ENCODE peak calls at places on chromosomes 16 and 17, in four cellular contexts. One of them, this sample, is unnamed.

GRCh38 chr16:46658925-46659324 is 30.1 kb downstream of the VPS35 start:
- DNase-seq in H1: no peak
- DNase-seq in stomach: no peak
- DNase-seq in ovary: no peak
- DNase-seq in this sample: no peak

GRCh38 chr16:50653056-50653455 is 28.1 kb downstream of the SNX20 start:
- DNase-seq in H1: no peak
- DNase-seq in stomach: no peak
- DNase-seq in ovary: no peak
- DNase-seq in this sample: no peak

GRCh38 chr16:24698314-24698713 is 31.1 kb upstream of the TNRC6A start:
- DNase-seq in H1: no peak
- DNase-seq in stomach: no peak
- DNase-seq in ovary: no peak
- DNase-seq in this sample: no peak

GRCh38 chr16:66908762-66909559 is 9.7 kb downstream of the CDH16 start:
- DNase-seq in H1: no peak
- DNase-seq in stomach: no peak
- DNase-seq in ovary: no peak
- DNase-seq in this sample: no peak

GRCh38 chr17:55737976-55738501 is 12.8 kb upstream of the PCTP start:
- DNase-seq in H1: no peak
- DNase-seq in stomach: no peak
- DNase-seq in ovary: no peak
- DNase-seq in this sample: no peak

GRCh38 chr17:67491009-67491677 is 114.1 kb downstream of the PITPNC1 start:
- DNase-seq in H1: no peak
- DNase-seq in stomach: peak; percentile 67
- DNase-seq in ovary: peak; percentile 88
- DNase-seq in this sample: peak; percentile 98

GRCh38 chr17:77227461-77228223 is 86.9 kb downstream of the SEC14L1 start:
- DNase-seq in H1: no peak
- DNase-seq in stomach: no peak
- DNase-seq in ovary: no peak
- DNase-seq in this sample: no peak

GRCh38 chr17:81002409-81003361 is 11.0 kb downstream of the CHMP6 start:
- DNase-seq in H1: no peak
- DNase-seq in stomach: peak; percentile 72
- DNase-seq in ovary: peak; percentile 78
- DNase-seq in this sample: peak; percentile 86

GRCh38 chr16:59964232-59964924 is 1230.3 kb upstream of the GOT2 start:
- DNase-seq in H1: no peak
- DNase-seq in stomach: no peak
- DNase-seq in ovary: no peak
- DNase-seq in this sample: no peak

GRCh38 chr17:36870618-36871002 is 66.7 kb upstream of the LHX1 start:
- DNase-seq in H1: no peak
- DNase-seq in stomach: no peak
- DNase-seq in ovary: no peak
- DNase-seq in this sample: no peak

GRCh38 chr16:84234656-84235285 is 5.0 kb downstream of the KCNG4 start:
- DNase-seq in H1: no peak
- DNase-seq in stomach: no peak
- DNase-seq in ovary: no peak
- DNase-seq in this sample: no peak

GRCh38 chr17:75996665-75997590 is 3.7 kb upstream of the CDK3 start:
- DNase-seq in H1: no peak
- DNase-seq in stomach: peak; percentile 63
- DNase-seq in ovary: no peak
- DNase-seq in this sample: peak; percentile 68

GRCh38 chr16:22815863-22816262 is 1.9 kb downstream of the HS3ST2 start:
- DNase-seq in H1: no peak
- DNase-seq in stomach: no peak
- DNase-seq in ovary: no peak
- DNase-seq in this sample: no peak

GRCh38 chr16:25155553-25156460 is 44.3 kb downstream of the LCMT1 start:
- DNase-seq in H1: no peak
- DNase-seq in stomach: no peak
- DNase-seq in ovary: no peak
- DNase-seq in this sample: no peak

GRCh38 chr16:84283314-84284167 is 11.1 kb upstream of the WFDC1 start:
- DNase-seq in H1: no peak
- DNase-seq in stomach: no peak
- DNase-seq in ovary: no peak
- DNase-seq in this sample: no peak

GRCh38 chr17:44794699-44795413 is 35.2 kb downstream of the GJC1 start:
- DNase-seq in H1: no peak
- DNase-seq in stomach: no peak
- DNase-seq in ovary: no peak
- DNase-seq in this sample: peak; percentile 61

GRCh38 chr16:84965428-84966149 is 45.7 kb downstream of the ZDHHC7 start:
- DNase-seq in H1: no peak
- DNase-seq in stomach: no peak
- DNase-seq in ovary: no peak
- DNase-seq in this sample: no peak

GRCh38 chr16:23563186-23563585 is 5.7 kb downstream of the UBFD1 start:
- DNase-seq in H1: no peak
- DNase-seq in stomach: no peak
- DNase-seq in ovary: no peak
- DNase-seq in this sample: no peak

GRCh38 chr16:66996324-66996982 is 8.1 kb downstream of the CES4A start:
- DNase-seq in H1: no peak
- DNase-seq in stomach: peak; percentile 49
- DNase-seq in ovary: peak; percentile 84
- DNase-seq in this sample: peak; percentile 89

GRCh38 chr17:68427575-68427974 is 29.7 kb downstream of the WIPI1 start:
- DNase-seq in H1: no peak
- DNase-seq in stomach: no peak
- DNase-seq in ovary: no peak
- DNase-seq in this sample: no peak

GRCh38 chr16:27461483-27462171 is 59.7 kb downstream of the IL21R start:
- DNase-seq in H1: no peak
- DNase-seq in stomach: no peak
- DNase-seq in ovary: no peak
- DNase-seq in this sample: no peak

DNA sequence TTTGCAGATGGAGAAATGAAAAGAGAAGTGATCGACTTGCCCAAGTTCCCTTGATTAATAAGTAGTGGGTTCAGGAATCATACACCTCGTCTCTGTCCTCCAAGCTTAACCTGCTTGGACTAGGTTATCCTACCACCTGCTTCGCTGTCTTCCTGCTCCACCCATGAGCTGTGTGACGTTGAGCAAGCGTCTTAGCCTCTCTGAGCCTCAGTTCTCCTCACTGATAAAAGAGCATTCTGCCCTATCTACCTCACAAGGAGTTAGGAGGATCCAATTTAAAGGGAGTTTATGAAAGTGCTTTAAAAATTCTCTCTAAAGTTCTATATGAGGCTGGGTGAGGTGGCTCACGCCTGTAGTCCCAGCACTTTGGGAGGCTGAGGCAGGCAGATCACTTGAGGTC is 9.5 kb upstream of the BHLHA9 start:
- DNase-seq in H1: no peak
- DNase-seq in stomach: no peak
- DNase-seq in ovary: no peak
- DNase-seq in this sample: no peak
- H3K27me3 ChIP-seq in H1: peaks cover 24% of the 10 kb centered on the region
- H3K27me3 ChIP-seq in stomach: no peaks in the 10 kb centered on the region
- H3K27me3 ChIP-seq in ovary: no peaks in the 10 kb centered on the region
- H3K27me3 ChIP-seq in this sample: no peaks in the 10 kb centered on the region

GRCh38 chr16:59440-60059 is 5.9 kb downstream of the SNRNP25 start:
- DNase-seq in H1: no peak
- DNase-seq in stomach: no peak
- DNase-seq in ovary: no peak
- DNase-seq in this sample: no peak

GRCh38 chr16:58491-59439 is 5.1 kb downstream of the SNRNP25 start:
- DNase-seq in H1: no peak
- DNase-seq in stomach: no peak
- DNase-seq in ovary: no peak
- DNase-seq in this sample: no peak

GRCh38 chr16:55571-56136 is 2.0 kb downstream of the SNRNP25 start:
- DNase-seq in H1: no peak
- DNase-seq in stomach: no peak
- DNase-seq in ovary: no peak
- DNase-seq in this sample: no peak

GRCh38 chr16:56231-56927 is 2.8 kb downstream of the SNRNP25 start:
- DNase-seq in H1: no peak
- DNase-seq in stomach: no peak
- DNase-seq in ovary: no peak
- DNase-seq in this sample: no peak

GRCh38 chr16:57711-58110 is 4.1 kb downstream of the SNRNP25 start:
- DNase-seq in H1: no peak
- DNase-seq in stomach: no peak
- DNase-seq in ovary: no peak
- DNase-seq in this sample: no peak
- H3K36me3 ChIP-seq in H1: peaks cover 38% of the 10 kb centered on the region
- H3K36me3 ChIP-seq in stomach: peaks cover 61% of the 10 kb centered on the region
- H3K36me3 ChIP-seq in ovary: no peaks in the 10 kb centered on the region
- H3K36me3 ChIP-seq in this sample: peaks cover 75% of the 10 kb centered on the region

DNA sequence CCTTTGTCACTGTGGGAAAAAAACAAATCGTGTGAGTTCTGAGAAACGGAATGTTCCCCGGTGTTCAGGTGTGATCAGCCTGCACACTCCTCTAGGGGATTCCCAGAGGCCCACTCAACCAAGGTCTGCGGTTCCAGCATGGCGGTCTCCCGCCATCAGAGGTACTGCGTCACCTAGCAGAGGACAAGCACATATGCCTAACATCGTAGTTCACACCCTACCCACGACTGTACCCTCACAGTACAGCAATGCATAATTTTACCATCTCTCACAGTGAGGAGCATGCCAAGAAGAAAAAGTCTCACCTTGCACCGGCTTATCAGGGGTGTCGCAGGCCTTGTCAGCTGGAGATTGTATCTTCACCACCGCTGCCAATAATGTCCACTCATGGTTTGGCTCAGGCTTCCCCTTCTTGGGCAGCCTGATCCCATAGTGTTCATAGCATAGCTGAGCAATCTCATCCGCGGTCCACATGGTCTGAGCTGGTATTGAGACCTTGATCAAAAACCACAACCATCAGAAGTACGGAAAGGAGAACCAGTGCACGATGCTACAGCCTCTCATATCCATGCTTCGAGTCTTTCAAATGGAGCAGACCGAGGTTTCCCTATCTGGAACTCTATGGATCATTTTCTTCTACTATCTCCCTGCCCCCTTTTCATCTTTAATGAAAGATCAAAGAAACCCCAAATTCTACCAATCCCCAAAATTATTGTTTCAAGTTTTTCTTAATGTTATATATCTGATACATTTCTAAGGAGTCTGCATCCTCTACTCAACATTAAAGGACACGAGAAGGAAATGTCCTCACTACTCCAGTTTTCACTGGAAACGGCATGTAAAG is 2.5 kb downstream of the ADAT1 start:
- DNase-seq in H1: no peak
- DNase-seq in stomach: peak; percentile 34
- DNase-seq in ovary: no peak
- DNase-seq in this sample: no peak
- TF ChIP-seq EP300 in H1: no peak
- TF ChIP-seq EP300 in stomach: no peak
- TF ChIP-seq EP300 in ovary: no peak
- TF ChIP-seq EP300 in this sample: no peak

GRCh38 chr16:79069118-79069517 is 531.4 kb downstream of the MAF start:
- DNase-seq in H1: no peak
- DNase-seq in stomach: no peak
- DNase-seq in ovary: peak; percentile 36
- DNase-seq in this sample: no peak

GRCh38 chr16:79066621-79067020 is 533.9 kb downstream of the MAF start:
- DNase-seq in H1: no peak
- DNase-seq in stomach: peak; percentile 50
- DNase-seq in ovary: no peak
- DNase-seq in this sample: no peak

GRCh38 chr16:79069634-79070033 is 530.9 kb downstream of the MAF start:
- DNase-seq in H1: no peak
- DNase-seq in stomach: no peak
- DNase-seq in ovary: no peak
- DNase-seq in this sample: no peak

GRCh38 chr16:79064259-79064658 is 536.3 kb downstream of the MAF start:
- DNase-seq in H1: no peak
- DNase-seq in stomach: no peak
- DNase-seq in ovary: no peak
- DNase-seq in this sample: no peak

GRCh38 chr16:79067600-79067999 is 532.9 kb downstream of the MAF start:
- DNase-seq in H1: no peak
- DNase-seq in stomach: no peak
- DNase-seq in ovary: no peak
- DNase-seq in this sample: no peak
- H3K27me3 ChIP-seq in H1: no peaks in the 10 kb centered on the region
- H3K27me3 ChIP-seq in stomach: no peaks in the 10 kb centered on the region
- H3K27me3 ChIP-seq in ovary: no peaks in the 10 kb centered on the region
- H3K27me3 ChIP-seq in this sample: no peaks in the 10 kb centered on the region

GRCh38 chr17:7910281-7910680 is 5.8 kb downstream of the RNF227 start:
- DNase-seq in H1: no peak
- DNase-seq in stomach: no peak
- DNase-seq in ovary: no peak
- DNase-seq in this sample: no peak
- H3K36me3 ChIP-seq in H1: no peaks in the 10 kb centered on the region
- H3K36me3 ChIP-seq in stomach: peaks cover 41% of the 10 kb centered on the region
- H3K36me3 ChIP-seq in ovary: no peaks in the 10 kb centered on the region
- H3K36me3 ChIP-seq in this sample: peaks cover 58% of the 10 kb centered on the region

GRCh38 chr16:11721781-11722467 is 20.7 kb downstream of the TXNDC11 start:
- DNase-seq in H1: no peak
- DNase-seq in stomach: no peak
- DNase-seq in ovary: no peak
- DNase-seq in this sample: no peak

GRCh38 chr16:11726008-11726407 is 16.6 kb downstream of the TXNDC11 start:
- DNase-seq in H1: no peak
- DNase-seq in stomach: peak; percentile 68
- DNase-seq in ovary: no peak
- DNase-seq in this sample: no peak

GRCh38 chr16:11722468-11722808 is 20.2 kb downstream of the TXNDC11 start:
- DNase-seq in H1: no peak
- DNase-seq in stomach: no peak
- DNase-seq in ovary: no peak
- DNase-seq in this sample: no peak

GRCh38 chr16:11727945-11728543 is 14.6 kb downstream of the TXNDC11 start:
- DNase-seq in H1: no peak
- DNase-seq in stomach: no peak
- DNase-seq in ovary: no peak
- DNase-seq in this sample: no peak

DNA sequence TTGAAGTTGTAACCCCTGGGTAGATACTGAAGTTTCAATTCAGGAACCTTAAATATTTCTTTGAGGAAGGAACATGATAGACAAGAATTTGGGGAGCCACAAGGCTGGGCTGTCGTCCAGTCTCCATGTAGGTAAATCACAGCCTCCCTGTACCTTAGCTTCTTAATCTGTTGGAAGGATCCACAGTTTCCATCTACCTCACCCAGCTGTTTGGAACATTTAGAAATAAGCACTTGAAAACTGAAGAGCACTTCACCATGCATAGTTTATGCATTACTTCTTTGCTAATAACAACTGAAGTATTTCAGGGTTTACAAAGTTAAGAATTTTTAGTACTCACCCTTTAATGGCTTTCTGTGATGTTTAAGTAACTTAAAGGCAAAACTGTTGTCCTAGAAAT is 17.2 kb downstream of the TXNDC11 start:
- DNase-seq in H1: no peak
- DNase-seq in stomach: no peak
- DNase-seq in ovary: no peak
- DNase-seq in this sample: no peak
- TF ChIP-seq EP300 in H1: no peak
- TF ChIP-seq EP300 in stomach: no peak
- TF ChIP-seq EP300 in ovary: no peak
- TF ChIP-seq EP300 in this sample: no peak